ENCODE peak calls at places on chromosome 13, in eight cellular contexts. J is right lobe of liver, Y is cardiac fibroblast, G is fibroblast of lung, H is A549, Q is bronchial epithelial cell, I is thoracic aorta, O is lower leg skin. D is an unnamed sample.

GRCh38 chr13:72295173-72295572 is 428.2 kb upstream of the DACH1 start:
- DNase-seq in Y (peak; percentile 49), O (no peak), J (no peak), I (no peak), Q (no peak), G (peak; percentile 88), H (no peak), D (peak; percentile 54)

GRCh38 chr13:111143875-111144540 is 28.9 kb downstream of the ARHGEF7 start:
- DNase-seq in J (no peak), Q (peak; percentile 9), H (no peak), O (no peak), I (no peak), G (no peak), Y (no peak), D (no peak)

GRCh38 chr13:38687246-38688229 is 661 bp downstream of the FREM2 start:
- DNase-seq in I (no peak), J (peak; percentile 27), O (no peak), G (peak; percentile 6), Q (no peak), H (peak; percentile 11), Y (no peak), D (no peak)

GRCh38 chr13:57045816-57046691 is 94.7 kb upstream of the PRR20A start:
- DNase-seq in J (no peak), H (no peak), Y (peak; percentile 3), Q (no peak), I (no peak), O (no peak), G (no peak), D (peak; percentile 50)

GRCh38 chr13:36666482-36667264 is 7.1 kb upstream of the SERTM1 start:
- DNase-seq in J (no peak), I (no peak), Y (no peak), H (no peak), G (no peak), Q (no peak), O (no peak), D (no peak)

GRCh38 chr13:30002577-30002976 is 152.2 kb upstream of the UBL3 start:
- DNase-seq in I (no peak), Y (peak; percentile 33), H (peak; percentile 56), G (peak; percentile 93), Q (peak; percentile 94), J (no peak), O (no peak), D (peak; percentile 42)

GRCh38 chr13:86846501-86846900 is 824.7 kb upstream of the SLITRK5 start:
- DNase-seq in G (peak; percentile 22), O (no peak), Q (peak; percentile 29), H (no peak), Y (no peak), I (no peak), J (no peak), D (no peak)

GRCh38 chr13:47549219-47549752 is 451.8 kb downstream of the SUCLA2 start:
- DNase-seq in I (no peak), G (no peak), Y (no peak), Q (no peak), J (no peak), H (no peak), O (no peak), D (no peak)

GRCh38 chr13:35107535-35107934 is 165.5 kb downstream of the NBEA start:
- DNase-seq in G (no peak), I (no peak), Y (no peak), J (no peak), H (no peak), O (no peak), Q (peak; percentile 54), D (no peak)

GRCh38 chr13:67071918-67072598 is 158.1 kb downstream of the PCDH9 start:
- DNase-seq in O (no peak), I (no peak), Y (no peak), Q (no peak), G (no peak), H (no peak), J (no peak), D (no peak)

GRCh38 chr13:90623318-90624011 is 724.0 kb upstream of the MIR17HG start:
- DNase-seq in O (no peak), Y (no peak), H (no peak), Q (peak; percentile 76), J (no peak), I (no peak), G (no peak), D (no peak)

GRCh38 chr13:61664821-61665705 is 249.4 kb upstream of the PCDH20 start:
- DNase-seq in I (no peak), J (peak; percentile 36), Y (peak; percentile 1), O (no peak), H (peak; percentile 21), Q (peak; percentile 92), G (peak; percentile 56), D (peak; percentile 18)

GRCh38 chr13:28679628-28680027 is 20.7 kb downstream of the POMP start:
- DNase-seq in Q (peak; percentile 29), O (no peak), Y (peak; percentile 42), J (no peak), I (no peak), G (peak; percentile 14), H (no peak), D (peak; percentile 47)

GRCh38 chr13:49220035-49220855 is at the start of gene MLNR:
- DNase-seq in Y (peak; percentile 32), G (peak; percentile 40), Q (no peak), J (peak; percentile 54), H (peak; percentile 68), O (no peak), I (no peak), D (no peak)

GRCh38 chr13:23384111-23384510 is 49.4 kb downstream of the SACS start:
- DNase-seq in H (peak; percentile 41), Q (peak; percentile 86), J (no peak), Y (no peak), G (peak; percentile 82), O (no peak), I (no peak), D (peak; percentile 26)

GRCh38 chr13:33645591-33646554 is 172.1 kb upstream of the RFC3 start:
- DNase-seq in I (no peak), Y (no peak), J (no peak), O (no peak), Q (no peak), H (no peak), G (no peak), D (no peak)

GRCh38 chr13:33931397-33931987 is 113.5 kb downstream of the RFC3 start:
- DNase-seq in O (no peak), H (peak; percentile 52), Y (peak; percentile 65), G (peak; percentile 56), J (no peak), Q (peak; percentile 45), I (no peak), D (peak; percentile 77)

GRCh38 chr13:43730642-43731041 is 56.1 kb downstream of the ENOX1 start:
- DNase-seq in I (no peak), O (no peak), H (no peak), Q (peak; percentile 68), G (peak; percentile 7), J (no peak), Y (peak; percentile 32), D (peak; percentile 64)

DNA sequence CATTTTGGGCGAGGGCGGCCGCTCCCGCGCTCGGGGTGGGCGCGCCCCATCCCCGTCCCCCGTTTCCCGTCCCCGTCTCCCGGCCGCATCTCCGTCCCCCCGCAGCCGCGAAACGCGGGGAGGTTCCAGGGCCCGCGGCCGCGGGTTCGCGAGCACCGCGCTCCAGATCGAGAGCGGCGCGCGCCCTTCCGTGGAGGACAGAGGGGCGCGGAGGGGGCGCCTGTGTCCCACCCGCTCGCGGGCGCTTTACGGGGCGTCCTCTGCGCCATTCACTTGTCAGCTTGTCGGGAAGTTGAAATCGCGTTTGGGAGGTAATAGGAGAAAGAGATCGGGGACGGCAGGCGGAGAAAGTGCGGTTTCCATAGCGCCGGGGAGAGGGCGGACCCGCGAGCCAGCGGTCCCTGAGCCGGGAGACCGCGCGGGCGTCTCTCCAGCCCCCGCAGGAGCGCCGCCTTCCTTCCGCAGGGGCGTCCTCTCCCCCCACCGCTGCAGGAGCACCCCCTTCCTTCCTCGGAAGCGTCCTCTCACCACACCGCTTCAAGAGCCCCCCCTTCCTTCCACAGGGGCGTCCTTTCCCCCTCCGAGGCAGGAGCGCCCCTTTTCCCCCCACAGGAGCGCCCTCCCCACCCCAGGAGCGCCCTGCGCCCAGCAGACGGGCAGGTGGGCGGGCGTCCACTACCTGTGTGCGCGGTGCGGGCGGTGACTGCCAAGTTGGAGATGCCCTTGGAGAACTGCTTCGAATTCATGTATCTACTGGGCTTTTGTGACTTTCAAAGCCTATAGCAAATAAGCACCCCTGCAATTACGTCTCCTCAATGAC is 962 bp upstream of the IRS2 start:
- DNase-seq in Q (no peak), H (no peak), G (peak; percentile 48), Y (peak; percentile 48), J (peak; percentile 52), O (peak; percentile 42), I (no peak), D (peak; percentile 46)
- TF ChIP-seq CTCF in Q (no peak), H (no peak), G (no peak), Y (no peak), J (no peak), O (no peak), I (no peak), D (no peak)

DNA sequence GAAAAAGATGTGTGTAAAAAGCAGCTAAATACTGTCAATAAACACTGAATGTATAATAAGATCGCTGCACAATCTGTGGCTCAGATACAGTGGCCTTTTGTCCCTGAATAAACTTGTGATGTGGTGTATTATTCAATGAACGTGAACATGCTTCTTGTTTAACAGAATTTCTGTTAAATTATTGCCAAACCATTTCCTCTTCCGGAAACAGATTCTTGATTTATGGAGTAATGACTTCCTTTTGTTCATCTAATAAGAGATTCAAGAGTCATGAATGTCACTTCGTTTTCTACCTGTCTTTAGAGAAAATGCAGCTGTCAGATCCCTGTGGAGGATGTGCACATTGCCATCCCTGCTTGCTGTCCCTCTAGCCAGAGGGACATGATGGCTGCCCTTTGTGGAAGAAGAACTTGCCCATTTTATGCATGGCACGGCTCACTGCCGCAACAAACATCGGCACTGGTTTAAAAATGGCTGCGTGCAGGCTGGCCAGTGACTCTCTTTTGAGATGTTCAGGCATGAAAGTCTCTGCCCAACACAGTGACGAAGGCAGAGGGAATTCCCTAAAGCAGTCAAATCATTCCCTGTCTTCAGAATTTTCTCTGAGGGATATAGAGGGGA is 3.1 kb upstream of the TNFSF13B start:
- DNase-seq in J (no peak), G (no peak), I (no peak), O (no peak), Q (no peak), H (no peak), Y (no peak), D (no peak)
- H3K4me3 ChIP-seq in J (no peak overlapping the region), G (no peak overlapping the region), I (no peak overlapping the region), O (no peak overlapping the region), Q (no peak overlapping the region), H (no peak overlapping the region), Y (no peak overlapping the region), D (no peak overlapping the region)

GRCh38 chr13:101544979-101545378 is 92.5 kb downstream of the ITGBL1 start:
- DNase-seq in I (no peak), H (no peak), J (no peak), Q (no peak), G (no peak), Y (no peak), O (no peak), D (no peak)

GRCh38 chr13:101545521-101545920 is 93.0 kb downstream of the ITGBL1 start:
- DNase-seq in I (no peak), H (no peak), J (no peak), O (no peak), Q (no peak), Y (no peak), G (no peak), D (no peak)
- TF ChIP-seq CTCF in I (no peak), H (no peak), J (no peak), O (no peak), Q (no peak), Y (peak; percentile 36), G (no peak), D (no peak)

GRCh38 chr13:95643009-95643408 is 1.5 kb downstream of the DZIP1 start:
- DNase-seq in Y (no peak), J (no peak), Q (no peak), O (no peak), G (no peak), I (no peak), H (no peak), D (no peak)
- H3K4me3 ChIP-seq in Y (peak overlapping the region; percentile 73), J (no peak overlapping the region), Q (no peak overlapping the region), O (no peak overlapping the region), G (peak overlapping the region; percentile 93), I (peak overlapping the region; percentile 87), H (peak overlapping the region; percentile 93), D (peak overlapping the region; percentile 73)